ENCODE peak calls at places on chromosomes 2 and 18, in five cellular contexts. One of them, this sample, is unnamed.

GRCh38 chr18:3015203-3015590 is 2.3 kb upstream of the LPIN2 start:
- DNase-seq in BE2C: no peak
- DNase-seq in AG09309: peak
- DNase-seq in fibroblast of lung: peak
- DNase-seq in endothelial cell of umbilical vein: peak
- DNase-seq in this sample: no peak

GRCh38 chr18:111292-112014 is 46.9 kb upstream of the USP14 start:
- DNase-seq in AG09309: no peak
- DNase-seq in fibroblast of lung: peak
- DNase-seq in endothelial cell of umbilical vein: peak
- DNase-seq in BE2C: peak
- DNase-seq in this sample: peak

GRCh38 chr2:236570081-236570979 is 705 bp downstream of the ACKR3 start:
- DNase-seq in endothelial cell of umbilical vein: peak
- DNase-seq in fibroblast of lung: no peak
- DNase-seq in BE2C: no peak
- DNase-seq in AG09309: no peak
- DNase-seq in this sample: no peak

GRCh38 chr2:117835990-117836760 is 21.7 kb downstream of the DDX18 start:
- DNase-seq in AG09309: peak
- DNase-seq in endothelial cell of umbilical vein: peak
- DNase-seq in BE2C: peak
- DNase-seq in fibroblast of lung: peak
- DNase-seq in this sample: peak

GRCh38 chr2:79960726-79961049 is 343.9 kb downstream of the LRRTM1 start:
- DNase-seq in AG09309: no peak
- DNase-seq in BE2C: no peak
- DNase-seq in fibroblast of lung: no peak
- DNase-seq in endothelial cell of umbilical vein: no peak
- DNase-seq in this sample: no peak

GRCh38 chr18:3044931-3045698 is 32.2 kb upstream of the LPIN2 start:
- DNase-seq in AG09309: no peak
- DNase-seq in fibroblast of lung: no peak
- DNase-seq in endothelial cell of umbilical vein: peak
- DNase-seq in BE2C: peak
- DNase-seq in this sample: no peak

GRCh38 chr2:96895709-96896651 is 26.1 kb upstream of the SEMA4C start:
- DNase-seq in endothelial cell of umbilical vein: no peak
- DNase-seq in fibroblast of lung: no peak
- DNase-seq in BE2C: no peak
- DNase-seq in AG09309: no peak
- DNase-seq in this sample: no peak

GRCh38 chr2:128354731-128355470 is 36.2 kb upstream of the HS6ST1 start:
- DNase-seq in AG09309: peak
- DNase-seq in endothelial cell of umbilical vein: no peak
- DNase-seq in fibroblast of lung: peak
- DNase-seq in BE2C: no peak
- DNase-seq in this sample: no peak

GRCh38 chr2:111157071-111157661 is 36.5 kb downstream of the BCL2L11 start:
- DNase-seq in BE2C: no peak
- DNase-seq in fibroblast of lung: no peak
- DNase-seq in endothelial cell of umbilical vein: no peak
- DNase-seq in AG09309: no peak
- DNase-seq in this sample: peak

GRCh38 chr2:103459302-103459701 is 697.5 kb downstream of the TMEM182 start:
- DNase-seq in endothelial cell of umbilical vein: no peak
- DNase-seq in BE2C: no peak
- DNase-seq in fibroblast of lung: no peak
- DNase-seq in AG09309: no peak
- DNase-seq in this sample: no peak

GRCh38 chr18:7808992-7809391 is 241.9 kb downstream of the PTPRM start:
- DNase-seq in fibroblast of lung: no peak
- DNase-seq in AG09309: no peak
- DNase-seq in BE2C: no peak
- DNase-seq in endothelial cell of umbilical vein: no peak
- DNase-seq in this sample: no peak

GRCh38 chr2:192286093-192286701 is 91.5 kb upstream of the TMEFF2 start:
- DNase-seq in BE2C: peak
- DNase-seq in fibroblast of lung: peak
- DNase-seq in endothelial cell of umbilical vein: peak
- DNase-seq in AG09309: peak
- DNase-seq in this sample: no peak

GRCh38 chr2:172038604-172039003 is 38.9 kb downstream of the METAP1D start:
- DNase-seq in AG09309: peak
- DNase-seq in fibroblast of lung: no peak
- DNase-seq in BE2C: no peak
- DNase-seq in endothelial cell of umbilical vein: no peak
- DNase-seq in this sample: no peak

GRCh38 chr18:31723639-31723997 is 37.1 kb downstream of the SLC25A52 start:
- DNase-seq in endothelial cell of umbilical vein: no peak
- DNase-seq in fibroblast of lung: no peak
- DNase-seq in AG09309: no peak
- DNase-seq in BE2C: no peak
- DNase-seq in this sample: no peak

GRCh38 chr18:7896164-7896563 is 329.0 kb downstream of the PTPRM start:
- DNase-seq in AG09309: no peak
- DNase-seq in BE2C: no peak
- DNase-seq in endothelial cell of umbilical vein: no peak
- DNase-seq in fibroblast of lung: no peak
- DNase-seq in this sample: no peak

GRCh38 chr2:159875083-159875482 is 77.1 kb upstream of the CD302 start:
- DNase-seq in BE2C: no peak
- DNase-seq in AG09309: no peak
- DNase-seq in endothelial cell of umbilical vein: no peak
- DNase-seq in fibroblast of lung: no peak
- DNase-seq in this sample: no peak

GRCh38 chr2:179410552-179411356 is 146.1 kb upstream of the SESTD1 start:
- DNase-seq in AG09309: peak
- DNase-seq in BE2C: peak
- DNase-seq in endothelial cell of umbilical vein: peak
- DNase-seq in fibroblast of lung: peak
- DNase-seq in this sample: no peak

GRCh38 chr2:168136392-168136977 is 110.9 kb downstream of the STK39 start:
- DNase-seq in fibroblast of lung: peak
- DNase-seq in endothelial cell of umbilical vein: peak
- DNase-seq in BE2C: no peak
- DNase-seq in AG09309: no peak
- DNase-seq in this sample: no peak

GRCh38 chr2:47161475-47161874 is 6.4 kb upstream of the STPG4 start:
- DNase-seq in endothelial cell of umbilical vein: no peak
- DNase-seq in BE2C: no peak
- DNase-seq in fibroblast of lung: no peak
- DNase-seq in AG09309: no peak
- DNase-seq in this sample: no peak

GRCh38 chr2:23009545-23010149 is 375.3 kb upstream of the KLHL29 start:
- DNase-seq in endothelial cell of umbilical vein: no peak
- DNase-seq in BE2C: no peak
- DNase-seq in fibroblast of lung: peak
- DNase-seq in AG09309: no peak
- DNase-seq in this sample: no peak

GRCh38 chr2:197348721-197349337 is 38.2 kb upstream of the ANKRD44 start:
- DNase-seq in endothelial cell of umbilical vein: no peak
- DNase-seq in AG09309: no peak
- DNase-seq in BE2C: no peak
- DNase-seq in fibroblast of lung: no peak
- DNase-seq in this sample: no peak

GRCh38 chr2:167733750-167734149 is 513.6 kb downstream of the STK39 start:
- DNase-seq in AG09309: no peak
- DNase-seq in fibroblast of lung: peak
- DNase-seq in endothelial cell of umbilical vein: no peak
- DNase-seq in BE2C: no peak
- DNase-seq in this sample: no peak

GRCh38 chr2:239321596-239322413 is 79.0 kb downstream of the HDAC4 start:
- DNase-seq in AG09309: no peak
- DNase-seq in fibroblast of lung: peak
- DNase-seq in BE2C: peak
- DNase-seq in endothelial cell of umbilical vein: no peak
- DNase-seq in this sample: no peak

GRCh38 chr18:79588636-79589481 is 90.7 kb upstream of the CTDP1 start:
- DNase-seq in fibroblast of lung: peak
- DNase-seq in endothelial cell of umbilical vein: peak
- DNase-seq in AG09309: peak
- DNase-seq in BE2C: no peak
- DNase-seq in this sample: no peak

GRCh38 chr18:26547302-26548143 is 830 bp downstream of the KCTD1 start:
- DNase-seq in AG09309: peak
- DNase-seq in endothelial cell of umbilical vein: peak
- DNase-seq in fibroblast of lung: peak
- DNase-seq in BE2C: peak
- DNase-seq in this sample: peak

GRCh38 chr18:49666045-49666444 is 104.2 kb downstream of the LIPG start:
- DNase-seq in BE2C: no peak
- DNase-seq in AG09309: no peak
- DNase-seq in endothelial cell of umbilical vein: peak
- DNase-seq in fibroblast of lung: peak
- DNase-seq in this sample: no peak

GRCh38 chr2:27489118-27489497 is 435 bp downstream of the IFT172 start:
- DNase-seq in AG09309: no peak
- DNase-seq in BE2C: no peak
- DNase-seq in endothelial cell of umbilical vein: peak
- DNase-seq in fibroblast of lung: peak
- DNase-seq in this sample: no peak

DNA sequence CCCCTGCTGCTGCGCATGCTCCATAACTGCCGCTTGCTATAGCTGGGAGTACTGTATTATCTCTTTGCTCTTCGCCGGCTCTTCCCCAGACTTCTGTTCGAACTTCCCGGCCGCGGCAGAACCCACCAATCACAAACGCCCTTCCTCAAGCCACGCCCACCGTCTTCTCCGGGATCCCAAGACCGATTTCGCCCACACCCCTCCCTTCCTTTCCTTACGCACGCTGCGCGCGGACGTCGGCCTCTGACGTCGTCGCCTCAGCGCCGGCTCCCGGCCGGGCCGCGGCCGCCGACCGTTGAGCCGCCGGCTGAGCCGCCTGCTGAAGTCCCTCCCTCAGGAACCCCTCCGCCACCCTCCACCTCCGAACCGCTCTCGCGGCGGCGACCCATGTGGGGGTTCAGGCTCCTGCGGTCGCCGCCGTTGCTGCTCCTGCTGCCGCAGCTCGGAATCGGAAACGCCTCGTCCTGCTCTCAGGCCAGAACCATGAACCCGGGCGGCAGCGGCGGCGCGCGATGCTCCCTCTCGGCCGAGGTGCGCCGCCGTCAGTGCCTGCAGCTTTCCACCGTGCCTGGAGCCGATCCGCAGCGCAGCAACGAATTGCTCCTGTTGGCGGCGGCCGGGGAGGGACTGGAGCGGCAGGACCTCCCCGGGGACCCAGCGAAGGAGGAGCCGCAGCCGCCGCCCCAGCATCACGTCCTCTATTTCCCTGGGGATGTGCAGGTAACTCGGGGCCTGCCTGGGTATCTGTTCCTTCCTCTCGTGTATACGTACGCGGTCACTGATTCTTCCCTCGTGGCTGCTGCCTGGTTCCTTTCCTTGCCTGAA is at the start of gene C2orf69:
- DNase-seq in AG09309: peak
- DNase-seq in fibroblast of lung: peak
- DNase-seq in endothelial cell of umbilical vein: peak
- DNase-seq in BE2C: peak
- DNase-seq in this sample: peak
- TF ChIP-seq CTCF in AG09309: no peak
- TF ChIP-seq CTCF in fibroblast of lung: no peak
- TF ChIP-seq CTCF in endothelial cell of umbilical vein: no peak
- TF ChIP-seq CTCF in BE2C: no peak
- TF ChIP-seq CTCF in this sample: no peak

GRCh38 chr2:10327896-10328666 is 25.4 kb downstream of the HPCAL1 start:
- DNase-seq in endothelial cell of umbilical vein: no peak
- DNase-seq in BE2C: no peak
- DNase-seq in fibroblast of lung: no peak
- DNase-seq in AG09309: no peak
- DNase-seq in this sample: no peak

GRCh38 chr2:10330700-10331032 is 28.0 kb downstream of the HPCAL1 start:
- DNase-seq in endothelial cell of umbilical vein: no peak
- DNase-seq in AG09309: no peak
- DNase-seq in BE2C: no peak
- DNase-seq in fibroblast of lung: no peak
- DNase-seq in this sample: no peak

GRCh38 chr2:10329584-10329879 is 26.8 kb downstream of the HPCAL1 start:
- DNase-seq in BE2C: no peak
- DNase-seq in fibroblast of lung: no peak
- DNase-seq in AG09309: no peak
- DNase-seq in endothelial cell of umbilical vein: no peak
- DNase-seq in this sample: no peak

GRCh38 chr2:10329880-10330699 is 27.4 kb downstream of the HPCAL1 start:
- DNase-seq in BE2C: no peak
- DNase-seq in endothelial cell of umbilical vein: peak
- DNase-seq in fibroblast of lung: peak
- DNase-seq in AG09309: peak
- DNase-seq in this sample: no peak

GRCh38 chr2:10328667-10329583 is 26.2 kb downstream of the HPCAL1 start:
- DNase-seq in endothelial cell of umbilical vein: peak
- DNase-seq in BE2C: peak
- DNase-seq in fibroblast of lung: no peak
- DNase-seq in AG09309: no peak
- DNase-seq in this sample: no peak
- TF ChIP-seq CTCF in endothelial cell of umbilical vein: no peak
- TF ChIP-seq CTCF in BE2C: no peak
- TF ChIP-seq CTCF in fibroblast of lung: no peak
- TF ChIP-seq CTCF in AG09309: no peak
- TF ChIP-seq CTCF in this sample: no peak

DNA sequence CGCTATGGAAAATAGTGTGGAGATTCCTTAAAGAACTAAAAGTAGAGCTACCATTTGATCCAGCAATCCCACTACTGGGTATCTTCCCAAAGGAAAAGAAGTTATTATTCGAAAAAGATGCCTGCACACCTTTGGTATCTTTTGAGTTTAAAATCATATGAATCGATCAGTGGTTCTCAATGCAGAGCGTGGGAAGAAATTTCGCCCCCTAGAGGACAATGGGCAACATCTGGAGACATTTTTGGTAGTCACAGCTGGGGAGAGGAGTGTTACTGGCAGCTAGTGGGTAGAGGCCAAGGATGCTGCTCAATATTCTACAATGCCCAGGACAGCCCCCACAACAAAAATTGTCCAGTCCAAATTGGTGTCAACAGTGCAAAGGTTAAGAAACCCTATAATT is 425.5 kb downstream of the LRATD1 start:
- DNase-seq in BE2C: no peak
- DNase-seq in endothelial cell of umbilical vein: no peak
- DNase-seq in AG09309: no peak
- DNase-seq in fibroblast of lung: peak
- DNase-seq in this sample: no peak
- TF ChIP-seq CTCF in BE2C: peak
- TF ChIP-seq CTCF in endothelial cell of umbilical vein: peak
- TF ChIP-seq CTCF in AG09309: peak
- TF ChIP-seq CTCF in fibroblast of lung: peak
- TF ChIP-seq CTCF in this sample: no peak

DNA sequence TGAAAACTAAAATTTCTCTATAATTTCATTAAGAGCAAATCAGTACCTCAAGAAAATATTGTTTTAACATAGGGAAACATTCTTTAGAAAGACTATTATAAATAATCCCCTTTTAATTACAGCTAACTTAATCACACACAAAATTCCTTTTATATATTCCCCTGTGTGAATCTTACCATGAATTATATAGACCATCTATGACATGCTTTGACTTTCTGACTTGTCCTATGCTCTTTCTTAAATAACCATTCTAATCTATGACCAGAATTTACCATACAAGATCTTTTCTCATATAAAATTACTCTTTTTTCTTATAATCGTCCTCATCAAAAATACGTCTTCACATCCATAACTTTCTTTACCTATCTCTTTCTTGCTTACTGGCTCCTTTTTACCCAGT is 824.2 kb upstream of the FAM98A start:
- DNase-seq in BE2C: no peak
- DNase-seq in fibroblast of lung: no peak
- DNase-seq in endothelial cell of umbilical vein: no peak
- DNase-seq in AG09309: no peak
- DNase-seq in this sample: no peak
- TF ChIP-seq CTCF in BE2C: no peak
- TF ChIP-seq CTCF in fibroblast of lung: no peak
- TF ChIP-seq CTCF in endothelial cell of umbilical vein: no peak
- TF ChIP-seq CTCF in AG09309: no peak
- TF ChIP-seq CTCF in this sample: no peak